ENCODE peak calls at places on chromosome 1, in seven cellular contexts. N is uterus; B is CD8-positive, alpha-beta memory T cell; R is esophagus muscularis mucosa; J is GM06990; S is aorta; P is H7. F is an unnamed sample.

GRCh38 chr1:33972676-33973395 is 109.0 kb downstream of the HMGB4 start:
- DNase-seq in N (no peak), B (peak; percentile 5), R (no peak), J (no peak), S (no peak), P (no peak), F (no peak)

GRCh38 chr1:116290085-116290670 is 82.9 kb upstream of the ATP1A1 start:
- DNase-seq in N (no peak), B (no peak), R (peak; percentile 70), J (no peak), S (no peak), P (no peak), F (no peak)

GRCh38 chr1:45623972-45624371 is at the start of gene CCDC17:
- DNase-seq in N (no peak), B (no peak), R (no peak), J (no peak), S (no peak), P (no peak), F (no peak)

GRCh38 chr1:97143236-97143882 is 421.8 kb downstream of the PTBP2 start:
- DNase-seq in N (no peak), B (no peak), R (no peak), J (no peak), S (no peak), P (no peak), F (no peak)

GRCh38 chr1:184530226-184530625 is 143.4 kb downstream of the C1orf21 start:
- DNase-seq in N (no peak), B (no peak), R (no peak), J (no peak), S (no peak), P (no peak), F (no peak)

GRCh38 chr1:76799700-76800099 is 67.6 kb upstream of the ST6GALNAC5 start:
- DNase-seq in N (no peak), B (no peak), R (no peak), J (no peak), S (no peak), P (no peak), F (no peak)

GRCh38 chr1:7891804-7892203 is 38.9 kb upstream of the UTS2 start:
- DNase-seq in N (no peak), B (no peak), R (no peak), J (no peak), S (no peak), P (no peak), F (no peak)

GRCh38 chr1:204878835-204879234 is 8.2 kb downstream of the NFASC start:
- DNase-seq in N (no peak), B (no peak), R (no peak), J (no peak), S (no peak), P (no peak), F (no peak)

GRCh38 chr1:182392045-182393028 is 747 bp upstream of the GLUL start:
- DNase-seq in N (no peak), B (peak; percentile 43), R (peak; percentile 94), J (no peak), S (peak; percentile 85), P (no peak), F (no peak)

GRCh38 chr1:43994794-43995790 is 3.7 kb downstream of the CCDC24 start:
- DNase-seq in N (no peak), B (no peak), R (no peak), J (no peak), S (no peak), P (peak; percentile 90), F (no peak)

GRCh38 chr1:20887269-20887668 is 100.2 kb upstream of the HP1BP3 start:
- DNase-seq in N (no peak), B (no peak), R (no peak), J (no peak), S (no peak), P (no peak), F (no peak)

GRCh38 chr1:237042892-237043576 is 1.1 kb downstream of the RYR2 start:
- DNase-seq in N (no peak), B (no peak), R (no peak), J (peak; percentile 28), S (peak; percentile 80), P (peak; percentile 68), F (no peak)

GRCh38 chr1:12441414-12442105 is 176.4 kb downstream of the DHRS3 start:
- DNase-seq in N (no peak), B (no peak), R (no peak), J (no peak), S (no peak), P (no peak), F (no peak)

GRCh38 chr1:55300975-55301374 is 85.8 kb upstream of the USP24 start:
- DNase-seq in N (no peak), B (no peak), R (no peak), J (no peak), S (no peak), P (no peak), F (no peak)

GRCh38 chr1:12166834-12167492 is at the start of gene TNFRSF1B:
- DNase-seq in N (peak; percentile 73), B (peak; percentile 78), R (no peak), J (peak; percentile 83), S (peak; percentile 89), P (peak; percentile 98), F (no peak)

GRCh38 chr1:233909195-233909594 is 4.7 kb downstream of the SLC35F3 start:
- DNase-seq in N (no peak), B (no peak), R (no peak), J (no peak), S (no peak), P (no peak), F (no peak)

GRCh38 chr1:196071452-196071851 is 536.8 kb downstream of the KCNT2 start:
- DNase-seq in N (no peak), B (no peak), R (no peak), J (no peak), S (no peak), P (no peak), F (no peak)

GRCh38 chr1:171110485-171111340 is 20.0 kb downstream of the FMO3 start:
- DNase-seq in N (no peak), B (no peak), R (no peak), J (no peak), S (no peak), P (no peak), F (no peak)

GRCh38 chr1:32864375-32865019 is 6.2 kb downstream of the FNDC5 start:
- DNase-seq in N (no peak), B (no peak), R (no peak), J (no peak), S (peak; percentile 76), P (no peak), F (no peak)

GRCh38 chr1:175208773-175209492 is 16.4 kb upstream of the KIAA0040 start:
- DNase-seq in N (no peak), B (peak; percentile 74), R (peak; percentile 87), J (peak; percentile 49), S (no peak), P (no peak), F (no peak)

GRCh38 chr1:92273039-92273438 is 25.7 kb downstream of the GLMN start:
- DNase-seq in N (no peak), B (no peak), R (no peak), J (no peak), S (no peak), P (no peak), F (no peak)

GRCh38 chr1:193221641-193222040 is 35.2 kb upstream of the B3GALT2 start:
- DNase-seq in N (no peak), B (no peak), R (no peak), J (no peak), S (no peak), P (no peak), F (no peak)

GRCh38 chr1:170149971-170150370 is 4.2 kb downstream of the NTMT2 start:
- DNase-seq in N (no peak), B (no peak), R (no peak), J (no peak), S (no peak), P (no peak), F (no peak)

GRCh38 chr1:233113009-233113712 is 162.8 kb downstream of the NTPCR start:
- DNase-seq in N (peak; percentile 83), B (no peak), R (no peak), J (peak; percentile 14), S (peak; percentile 79), P (peak; percentile 43), F (peak; percentile 87)

GRCh38 chr1:77652179-77652745 is 30.2 kb downstream of the ZZZ3 start:
- DNase-seq in N (no peak), B (no peak), R (no peak), J (no peak), S (no peak), P (no peak), F (no peak)

GRCh38 chr1:156858555-156858956 is 361 bp downstream of the INSRR start:
- DNase-seq in N (no peak), B (no peak), R (no peak), J (no peak), S (no peak), P (no peak), F (no peak)
- H3K4me3 ChIP-seq in N (no peak overlapping the region), B (no peak overlapping the region), R (peak overlapping the region; percentile 37), J (no peak overlapping the region), S (no peak overlapping the region), P (peak overlapping the region; percentile 1), F (peak overlapping the region; percentile 66)

GRCh38 chr1:213070399-213070798 is 19.4 kb downstream of the RPS6KC1 start:
- DNase-seq in N (no peak), B (no peak), R (no peak), J (peak; percentile 51), S (no peak), P (no peak), F (no peak)
- H3K4me3 ChIP-seq in N (no peak overlapping the region), B (no peak overlapping the region), R (no peak overlapping the region), J (no peak overlapping the region), S (no peak overlapping the region), P (no peak overlapping the region), F (no peak overlapping the region)

DNA sequence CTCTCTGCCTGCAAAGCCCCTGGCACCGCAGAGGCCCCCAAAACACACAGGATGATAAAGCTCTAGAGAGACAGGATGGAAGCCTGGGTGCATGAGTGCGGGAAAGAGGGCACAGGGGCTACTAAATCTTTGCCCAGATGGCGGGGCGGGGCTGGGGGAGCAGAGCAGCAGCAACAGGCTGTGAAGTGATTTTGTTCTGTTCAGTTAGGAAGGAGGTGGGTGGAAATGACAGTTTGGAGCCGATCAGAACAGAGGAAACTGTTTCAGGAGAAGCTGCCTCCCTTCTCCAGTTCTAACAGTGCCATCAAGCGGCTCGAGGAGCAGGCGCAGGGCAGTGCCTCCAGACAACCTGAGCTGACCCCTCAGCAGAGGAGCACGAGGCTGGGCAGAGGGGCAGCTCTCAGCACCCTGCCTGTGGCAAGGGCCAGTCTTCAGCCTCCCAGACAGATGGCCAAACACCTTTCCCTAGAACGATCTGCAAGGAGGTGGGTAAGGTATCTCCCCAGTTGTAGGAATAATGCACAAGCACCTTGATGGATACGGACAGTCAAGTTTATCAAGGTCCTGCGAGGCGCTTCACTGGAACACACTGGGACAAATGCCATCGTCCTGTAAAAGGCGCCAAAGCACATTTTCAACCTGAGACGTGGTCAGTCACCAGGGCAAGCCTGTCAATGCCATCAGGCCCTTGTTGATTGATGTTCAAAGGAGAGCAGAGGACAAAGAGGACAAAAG is 44.9 kb downstream of the TOMM20 start:
- DNase-seq in N (peak; percentile 82), B (peak; percentile 76), R (peak; percentile 94), J (peak; percentile 79), S (peak; percentile 91), P (peak; percentile 79), F (peak; percentile 91)
- H3K4me3 ChIP-seq in N (peak overlapping the region; percentile 21), B (no peak overlapping the region), R (peak overlapping the region; percentile 42), J (no peak overlapping the region), S (no peak overlapping the region), P (no peak overlapping the region), F (peak overlapping the region; percentile 55)

DNA sequence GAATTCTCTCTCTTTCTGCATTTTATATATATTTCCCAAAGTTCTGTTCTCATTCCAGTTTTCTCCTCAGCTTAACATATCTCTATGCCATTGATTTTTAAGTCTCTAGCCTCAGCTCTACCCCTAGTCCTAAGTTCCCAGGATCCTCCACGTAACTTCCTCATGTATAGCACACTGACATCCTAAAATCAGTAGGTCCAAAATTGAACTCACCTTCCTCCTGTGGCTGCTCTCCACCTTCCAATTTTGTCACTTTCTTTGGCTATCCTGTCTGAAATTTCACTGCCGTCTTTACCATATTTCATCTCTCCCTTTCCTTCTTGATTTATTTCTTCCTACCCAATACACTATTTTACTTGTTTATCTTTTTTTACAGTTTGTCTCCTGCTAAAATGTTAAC is 1.5 kb downstream of the SLAMF6 start:
- DNase-seq in N (no peak), B (no peak), R (no peak), J (no peak), S (no peak), P (no peak), F (no peak)
- H3K4me3 ChIP-seq in N (no peak overlapping the region), B (peak overlapping the region; percentile 91), R (no peak overlapping the region), J (peak overlapping the region; percentile 80), S (no peak overlapping the region), P (no peak overlapping the region), F (no peak overlapping the region)

F was measured in coronary artery.